ENCODE peak calls at places on chromosomes 16 and 17, in seven cellular contexts. V is PC-9; Q is A549; L is esophagus squamous epithelium; K is hepatocyte; E is CD8-positive, alpha-beta T cell; F is fibroblast of lung. R is an unnamed sample.

GRCh38 chr17:8797621-8798175 is 1.5 kb downstream of the MFSD6L start:
- DNase-seq in K (no peak), E (no peak), F (no peak), Q (no peak), V (no peak), L (no peak), R (no peak)

GRCh38 chr17:80872011-80872929 is 119.4 kb upstream of the CHMP6 start:
- DNase-seq in V (no peak), F (no peak), L (no peak), K (no peak), E (no peak), Q (no peak), R (no peak)

GRCh38 chr17:43839670-43840101 is 6.7 kb upstream of the MPP3 start:
- DNase-seq in K (no peak), V (peak; percentile 80), Q (peak; percentile 72), F (no peak), E (no peak), L (no peak), R (peak; percentile 82)

GRCh38 chr17:210402-210801 is 29.0 kb upstream of the DOC2B start:
- DNase-seq in Q (no peak), L (no peak), V (no peak), K (no peak), E (no peak), F (no peak), R (no peak)

GRCh38 chr17:31052187-31052889 is 42.4 kb upstream of the NF1 start:
- DNase-seq in L (no peak), K (no peak), Q (no peak), V (peak; percentile 74), F (peak; percentile 97), E (no peak), R (no peak)

GRCh38 chr16:2470603-2471015 is 488 bp upstream of the NTN3 start:
- DNase-seq in V (no peak), F (no peak), K (no peak), L (no peak), Q (no peak), E (no peak), R (no peak)

GRCh38 chr17:79028496-79029326 is 4.7 kb downstream of the C1QTNF1 start:
- DNase-seq in F (no peak), E (no peak), L (no peak), V (no peak), K (no peak), Q (no peak), R (no peak)

GRCh38 chr17:17445296-17445924 is 31.4 kb upstream of the MED9 start:
- DNase-seq in F (no peak), V (no peak), Q (peak; percentile 19), E (no peak), K (no peak), L (no peak), R (no peak)

GRCh38 chr16:50002190-50002589 is 22.8 kb upstream of the CNEP1R1 start:
- DNase-seq in K (no peak), E (no peak), L (no peak), F (no peak), Q (no peak), V (no peak), R (no peak)

GRCh38 chr17:40251576-40251975 is 32.5 kb downstream of the WIPF2 start:
- DNase-seq in L (no peak), V (no peak), K (peak; percentile 78), F (peak; percentile 77), E (no peak), Q (peak; percentile 58), R (peak; percentile 44)

GRCh38 chr16:3879887-3880564 is 487 bp downstream of the CREBBP start:
- DNase-seq in F (peak; percentile 58), K (peak; percentile 92), L (no peak), Q (peak; percentile 27), E (peak; percentile 76), V (peak; percentile 67), R (peak; percentile 76)

GRCh38 chr17:63840591-63841349 is 1.7 kb downstream of the SMARCD2 start:
- DNase-seq in Q (no peak), F (peak; percentile 33), V (no peak), K (no peak), E (no peak), L (no peak), R (no peak)

GRCh38 chr17:63836811-63837210 is 5.7 kb downstream of the SMARCD2 start:
- DNase-seq in F (no peak), V (no peak), E (no peak), K (no peak), Q (no peak), L (no peak), R (no peak)

GRCh38 chr17:63837962-63838585 is 4.4 kb downstream of the SMARCD2 start:
- DNase-seq in L (no peak), V (no peak), K (no peak), E (no peak), F (no peak), Q (no peak), R (no peak)

GRCh38 chr17:63837480-63837879 is 5.0 kb downstream of the SMARCD2 start:
- DNase-seq in E (peak; percentile 17), L (no peak), F (no peak), Q (no peak), K (no peak), V (no peak), R (no peak)

GRCh38 chr17:63838586-63839184 is 3.8 kb downstream of the SMARCD2 start:
- DNase-seq in F (peak; percentile 96), V (peak; percentile 84), L (no peak), K (peak; percentile 64), Q (no peak), E (no peak), R (peak; percentile 82)
- H3K4me3 ChIP-seq in F (no peak overlapping the region), V (peak overlapping the region; percentile 35), L (peak overlapping the region; percentile 95), K (no peak overlapping the region), Q (no peak overlapping the region), E (peak overlapping the region; percentile 21), R (peak overlapping the region; percentile 28)

GRCh38 chr17:45849536-45849990 is 4.9 kb downstream of the SPPL2C start:
- DNase-seq in F (no peak), E (peak; percentile 5), K (no peak), L (no peak), Q (no peak), V (no peak), R (no peak)
- TF ChIP-seq CTCF in F (no peak), E (no peak), K (no peak), L (no peak), Q (no peak), V (no peak), R (no peak)

DNA sequence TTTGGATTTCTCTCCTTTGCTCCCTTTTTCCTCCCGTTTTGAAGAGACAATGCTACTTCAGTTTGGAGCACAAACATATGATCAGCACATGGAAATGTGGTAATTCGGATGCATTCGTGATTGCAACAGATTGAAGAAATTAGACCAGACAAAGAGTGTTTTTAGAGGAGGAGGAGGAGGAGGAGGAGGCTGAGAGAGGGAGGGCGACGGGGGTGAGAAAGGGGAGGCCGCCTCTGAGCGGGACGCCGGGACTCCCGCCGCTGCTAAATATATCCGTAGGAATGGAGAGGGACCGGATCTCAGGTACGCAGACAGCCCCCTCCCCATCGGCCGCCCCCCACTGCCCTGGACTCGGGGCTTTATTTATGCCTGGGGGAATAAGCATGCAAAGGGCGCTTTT is 179.3 kb downstream of the SEC14L1 start:
- DNase-seq in Q (no peak), L (no peak), V (no peak), F (peak; percentile 85), K (no peak), E (no peak), R (peak; percentile 32)
- H3K4me3 ChIP-seq in Q (peak overlapping the region; percentile 64), L (peak overlapping the region; percentile 51), V (peak overlapping the region; percentile 82), F (peak overlapping the region; percentile 72), K (peak overlapping the region; percentile 20), E (no peak overlapping the region), R (peak overlapping the region; percentile 33)

GRCh38 chr17:11874756-11875155 is 122.5 kb downstream of the ZNF18 start:
- DNase-seq in Q (no peak), L (no peak), E (no peak), K (no peak), V (no peak), F (no peak), R (no peak)

GRCh38 chr17:11882716-11883115 is 114.6 kb downstream of the ZNF18 start:
- DNase-seq in V (no peak), Q (no peak), F (no peak), K (no peak), E (no peak), L (no peak), R (no peak)

GRCh38 chr17:11885051-11885450 is 112.2 kb downstream of the ZNF18 start:
- DNase-seq in L (no peak), E (no peak), Q (no peak), F (no peak), V (no peak), K (no peak), R (no peak)

DNA sequence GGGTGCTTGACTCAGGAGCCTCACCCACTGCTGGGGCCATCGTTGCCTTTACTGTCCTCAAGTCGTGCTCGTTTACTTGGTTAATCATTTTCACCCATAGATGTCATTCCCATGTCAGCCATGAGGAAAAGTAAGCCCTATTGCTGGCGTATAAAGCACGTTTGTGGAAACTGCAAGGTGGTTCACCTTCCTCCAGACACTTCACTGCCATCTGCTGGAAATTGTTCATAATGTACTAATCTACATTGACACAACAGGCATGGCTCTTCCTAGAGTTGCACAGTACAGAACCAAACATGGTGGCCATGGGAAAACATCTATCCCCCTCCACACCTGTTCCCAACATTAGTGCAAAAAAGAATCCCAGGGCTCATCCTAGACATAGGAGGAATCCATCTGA is 116.6 kb downstream of the ZNF18 start:
- DNase-seq in Q (peak; percentile 33), F (no peak), V (no peak), E (no peak), L (no peak), K (peak; percentile 76), R (peak; percentile 14)
- TF ChIP-seq CTCF in Q (peak; percentile 34), F (no peak), V (peak; percentile 15), E (no peak), L (peak; percentile 72), K (peak; percentile 58), R (peak; percentile 28)